ENCODE peak calls at places on chromosomes 1 and 21, in eight cellular contexts. E is midbrain; Y is T-helper 9 cell; P is stimulated activated CD4-positive, alpha-beta T cell treated with anti-CD3 and anti-CD28 coated beads, Interleukin-2, amount 100 ng/mL, for 48 hours; F is tibial nerve; G is T1000; U is NCI-H460; C is caudate nucleus. T is an unnamed sample.

GRCh38 chr1:7743346-7743745 is 27.8 kb upstream of the VAMP3 start:
- DNase-seq in Y (no peak), P (no peak), U (no peak), G (no peak), F (no peak), C (no peak), E (no peak), T (no peak)

GRCh38 chr1:186849271-186849671 is 20.5 kb downstream of the PLA2G4A start:
- DNase-seq in U (peak), P (no peak), F (no peak), E (no peak), C (no peak), Y (no peak), G (no peak), T (no peak)

GRCh38 chr1:94042388-94042787 is 78.6 kb downstream of the ABCA4 start:
- DNase-seq in C (no peak), Y (no peak), U (no peak), E (no peak), F (no peak), G (no peak), P (no peak), T (no peak)

GRCh38 chr1:20446796-20447195 is 39.2 kb downstream of the CAMK2N1 start:
- DNase-seq in F (no peak), Y (no peak), C (no peak), P (no peak), E (no peak), U (no peak), G (no peak), T (no peak)

GRCh38 chr1:95888877-95889799 is 655.1 kb downstream of the RWDD3 start:
- DNase-seq in U (no peak), Y (no peak), P (no peak), C (no peak), F (no peak), E (no peak), G (no peak), T (no peak)

GRCh38 chr1:183736391-183736790 is 68.5 kb upstream of the RGL1 start:
- DNase-seq in F (no peak), P (no peak), Y (no peak), U (no peak), C (no peak), E (no peak), G (no peak), T (no peak)

GRCh38 chr1:112704908-112705627 is 1.9 kb downstream of the RHOC start:
- DNase-seq in E (peak), P (no peak), F (peak), C (no peak), U (peak), G (peak), Y (no peak), T (no peak)

GRCh38 chr1:15797614-15798390 is 9.6 kb downstream of the UQCRHL start:
- DNase-seq in C (no peak), E (no peak), G (no peak), P (no peak), F (no peak), Y (no peak), U (peak), T (no peak)

GRCh38 chr1:29682918-29683314 is 446.6 kb downstream of the PTPRU start:
- DNase-seq in P (no peak), Y (no peak), G (no peak), C (no peak), U (no peak), F (no peak), E (no peak), T (no peak)

GRCh38 chr1:8218351-8219092 is 99.4 kb upstream of the SLC45A1 start:
- DNase-seq in F (no peak), E (no peak), P (no peak), C (no peak), Y (no peak), U (no peak), G (no peak), T (no peak)

GRCh38 chr1:11654571-11655262 is at the start of gene FBXO44:
- DNase-seq in E (peak), F (peak), C (peak), U (peak), P (peak), G (peak), Y (peak), T (peak)

GRCh38 chr1:6124341-6124740 is 55.8 kb downstream of the CHD5 start:
- DNase-seq in Y (no peak), G (no peak), F (no peak), C (no peak), E (no peak), U (no peak), P (no peak), T (no peak)

GRCh38 chr21:38219049-38219628 is 37.7 kb upstream of the KCNJ15 start:
- DNase-seq in F (peak), G (peak), P (peak), U (peak), C (no peak), Y (peak), E (peak), T (peak)

GRCh38 chr1:2465371-2466269 is 10.5 kb upstream of the PLCH2 start:
- DNase-seq in G (no peak), Y (no peak), P (no peak), F (no peak), C (no peak), U (no peak), E (no peak), T (no peak)

GRCh38 chr1:155989242-155989991 is 11.1 kb upstream of the ARHGEF2 start:
- DNase-seq in E (peak), C (peak), Y (peak), F (no peak), P (peak), G (peak), U (peak), T (peak)

GRCh38 chr1:162090378-162090777 is 20.9 kb downstream of the NOS1AP start:
- DNase-seq in P (no peak), Y (no peak), G (no peak), F (no peak), E (no peak), C (no peak), U (no peak), T (no peak)

GRCh38 chr1:22755641-22756040 is 45.0 kb downstream of the EPHB2 start:
- DNase-seq in C (no peak), U (no peak), G (no peak), E (no peak), F (no peak), Y (no peak), P (no peak), T (no peak)

GRCh38 chr1:58561635-58562034 is 15.1 kb upstream of the OMA1 start:
- DNase-seq in C (no peak), F (no peak), Y (no peak), E (no peak), G (no peak), P (no peak), U (no peak), T (no peak)

GRCh38 chr1:36919491-36920145 is 114.7 kb downstream of the GRIK3 start:
- DNase-seq in G (no peak), E (no peak), U (no peak), C (no peak), Y (no peak), F (no peak), P (no peak), T (no peak)

GRCh38 chr1:97820470-97821188 is 100.2 kb downstream of the DPYD start:
- DNase-seq in P (no peak), F (no peak), U (peak), E (peak), C (no peak), Y (no peak), G (no peak), T (no peak)

GRCh38 chr1:236143104-236143948 is 987 bp downstream of the GPR137B start:
- DNase-seq in G (no peak), F (no peak), U (no peak), Y (peak), C (no peak), P (peak), E (no peak), T (peak)

GRCh38 chr1:166888710-166889109 is 12.6 kb upstream of the TADA1 start:
- DNase-seq in F (no peak), U (no peak), C (no peak), E (no peak), Y (no peak), P (no peak), G (no peak), T (no peak)

T was measured in hippocampal formation.